ENCODE peak calls at places on chromosomes 13 and 19, in six cellular contexts. D, X, B, E, Z and Y are unnamed samples.

GRCh38 chr19:823565-824121 is 1.9 kb upstream of the PLPPR3 start:
- DNase-seq in D (no peak), X (no peak), B (no peak), E (no peak), Z (no peak), Y (no peak)

GRCh38 chr13:43787998-43788397 is 1.2 kb upstream of the ENOX1 start:
- DNase-seq in D (no peak), X (no peak), B (no peak), E (no peak), Z (no peak), Y (peak; percentile 74)

GRCh38 chr19:45710731-45711130 is 18.3 kb downstream of the QPCTL start:
- DNase-seq in D (no peak), X (no peak), B (no peak), E (no peak), Z (no peak), Y (no peak)

GRCh38 chr13:43377955-43378354 is 354.6 kb downstream of the DNAJC15 start:
- DNase-seq in D (no peak), X (no peak), B (peak; percentile 38), E (no peak), Z (no peak), Y (peak; percentile 38)

GRCh38 chr13:41696163-41697003 is 239.0 kb downstream of the RGCC start:
- DNase-seq in D (no peak), X (no peak), B (no peak), E (no peak), Z (no peak), Y (peak; percentile 52)

GRCh38 chr19:13022859-13023636 is 27.8 kb downstream of the NFIX start:
- DNase-seq in D (no peak), X (peak; percentile 92), B (peak; percentile 68), E (peak; percentile 90), Z (no peak), Y (peak; percentile 82)

GRCh38 chr19:19259741-19260140 is 13.4 kb downstream of the TM6SF2 start:
- DNase-seq in D (no peak), X (no peak), B (no peak), E (no peak), Z (no peak), Y (peak; percentile 54)

GRCh38 chr19:42989851-42990250 is 36.4 kb downstream of the PSG11 start:
- DNase-seq in D (no peak), X (no peak), B (no peak), E (no peak), Z (no peak), Y (no peak)

GRCh38 chr19:44757735-44758505 is 9.4 kb downstream of the BCL3 start:
- DNase-seq in D (no peak), X (peak; percentile 89), B (peak; percentile 61), E (peak; percentile 93), Z (no peak), Y (no peak)

GRCh38 chr13:37187110-37187509 is 81.6 kb upstream of the CSNK1A1L start:
- DNase-seq in D (no peak), X (no peak), B (no peak), E (no peak), Z (no peak), Y (peak; percentile 33)

GRCh38 chr19:18191640-18192062 is 1.4 kb upstream of the MPV17L2 start:
- DNase-seq in D (no peak), X (no peak), B (no peak), E (no peak), Z (no peak), Y (no peak)

GRCh38 chr19:47157455-47158321 is 27.1 kb downstream of the SAE1 start:
- DNase-seq in D (peak; percentile 17), X (no peak), B (peak; percentile 33), E (no peak), Z (no peak), Y (peak; percentile 12)

GRCh38 chr13:25200783-25201182 is 28.7 kb upstream of the AMER2 start:
- DNase-seq in D (no peak), X (no peak), B (no peak), E (no peak), Z (no peak), Y (no peak)

GRCh38 chr13:33433316-33433715 is 147.8 kb upstream of the STARD13 start:
- DNase-seq in D (no peak), X (no peak), B (no peak), E (no peak), Z (no peak), Y (no peak)

GRCh38 chr19:1428738-1429391 is 9.3 kb upstream of the RPS15 start:
- DNase-seq in D (no peak), X (no peak), B (no peak), E (no peak), Z (no peak), Y (no peak)

GRCh38 chr13:42075517-42075916 is 27.1 kb downstream of the DGKH start:
- DNase-seq in D (no peak), X (no peak), B (no peak), E (no peak), Z (no peak), Y (no peak)

GRCh38 chr13:106357198-106357597 is 178.3 kb downstream of the EFNB2 start:
- DNase-seq in D (no peak), X (no peak), B (no peak), E (no peak), Z (no peak), Y (no peak)

GRCh38 chr13:67299731-67300130 is 69.6 kb upstream of the PCDH9 start:
- DNase-seq in D (no peak), X (no peak), B (no peak), E (no peak), Z (no peak), Y (peak; percentile 24)

GRCh38 chr13:22801402-22802003 is 379.3 kb upstream of the SGCG start:
- DNase-seq in D (no peak), X (no peak), B (no peak), E (no peak), Z (no peak), Y (no peak)

GRCh38 chr13:85174291-85174690 is 624.9 kb downstream of the SLITRK6 start:
- DNase-seq in D (no peak), X (no peak), B (no peak), E (no peak), Z (no peak), Y (no peak)

GRCh38 chr19:3028305-3029069 is 593 bp downstream of the TLE2 start:
- DNase-seq in D (no peak), X (no peak), B (no peak), E (no peak), Z (no peak), Y (no peak)